ENCODE peak calls at places on chromosomes 16 and 17, in eight cellular contexts. One of them, this sample, is unnamed.

GRCh38 chr17:859461-860195 is 77.5 kb downstream of the MRM3 start:
- DNase-seq in uterus: peak
- DNase-seq in CD8-positive, alpha-beta T cell: no peak
- DNase-seq in left ventricle myocardium inferior: peak
- DNase-seq in upper lobe of right lung: no peak
- DNase-seq in transverse colon: no peak
- DNase-seq in tibial nerve: no peak
- DNase-seq in stomach: no peak
- DNase-seq in this sample: no peak

GRCh38 chr16:14338236-14338635 is 267.1 kb downstream of the MRTFB start:
- DNase-seq in left ventricle myocardium inferior: no peak
- DNase-seq in CD8-positive, alpha-beta T cell: no peak
- DNase-seq in transverse colon: no peak
- DNase-seq in uterus: no peak
- DNase-seq in tibial nerve: no peak
- DNase-seq in upper lobe of right lung: no peak
- DNase-seq in stomach: no peak
- DNase-seq in this sample: no peak

GRCh38 chr16:58011652-58012051 is 10.4 kb downstream of the USB1 start:
- DNase-seq in tibial nerve: no peak
- DNase-seq in upper lobe of right lung: no peak
- DNase-seq in CD8-positive, alpha-beta T cell: no peak
- DNase-seq in transverse colon: no peak
- DNase-seq in left ventricle myocardium inferior: no peak
- DNase-seq in stomach: no peak
- DNase-seq in uterus: no peak
- DNase-seq in this sample: no peak

GRCh38 chr16:58842156-58842555 is 108.0 kb upstream of the GOT2 start:
- DNase-seq in tibial nerve: no peak
- DNase-seq in uterus: no peak
- DNase-seq in stomach: no peak
- DNase-seq in upper lobe of right lung: no peak
- DNase-seq in transverse colon: no peak
- DNase-seq in CD8-positive, alpha-beta T cell: no peak
- DNase-seq in left ventricle myocardium inferior: no peak
- DNase-seq in this sample: no peak

GRCh38 chr17:35257080-35257701 is 14.3 kb downstream of the SLFN5 start:
- DNase-seq in tibial nerve: no peak
- DNase-seq in CD8-positive, alpha-beta T cell: no peak
- DNase-seq in left ventricle myocardium inferior: no peak
- DNase-seq in uterus: no peak
- DNase-seq in transverse colon: peak
- DNase-seq in stomach: peak
- DNase-seq in upper lobe of right lung: no peak
- DNase-seq in this sample: no peak

GRCh38 chr17:29112780-29113295 is 67.4 kb downstream of the MYO18A start:
- DNase-seq in left ventricle myocardium inferior: peak
- DNase-seq in tibial nerve: peak
- DNase-seq in upper lobe of right lung: no peak
- DNase-seq in stomach: peak
- DNase-seq in transverse colon: no peak
- DNase-seq in CD8-positive, alpha-beta T cell: no peak
- DNase-seq in uterus: no peak
- DNase-seq in this sample: no peak

GRCh38 chr16:62041401-62041800 is 5.2 kb upstream of the CDH8 start:
- DNase-seq in uterus: no peak
- DNase-seq in left ventricle myocardium inferior: no peak
- DNase-seq in upper lobe of right lung: no peak
- DNase-seq in tibial nerve: no peak
- DNase-seq in transverse colon: no peak
- DNase-seq in stomach: no peak
- DNase-seq in CD8-positive, alpha-beta T cell: no peak
- DNase-seq in this sample: no peak

GRCh38 chr17:40024901-40025300 is 9.7 kb downstream of the CSF3 start:
- DNase-seq in stomach: no peak
- DNase-seq in upper lobe of right lung: no peak
- DNase-seq in left ventricle myocardium inferior: no peak
- DNase-seq in uterus: no peak
- DNase-seq in CD8-positive, alpha-beta T cell: no peak
- DNase-seq in transverse colon: no peak
- DNase-seq in tibial nerve: no peak
- DNase-seq in this sample: no peak

GRCh38 chr17:28481081-28481571 is 7.7 kb downstream of the SLC13A2 start:
- DNase-seq in tibial nerve: no peak
- DNase-seq in uterus: no peak
- DNase-seq in transverse colon: no peak
- DNase-seq in CD8-positive, alpha-beta T cell: no peak
- DNase-seq in upper lobe of right lung: peak
- DNase-seq in stomach: no peak
- DNase-seq in left ventricle myocardium inferior: no peak
- DNase-seq in this sample: no peak

DNA sequence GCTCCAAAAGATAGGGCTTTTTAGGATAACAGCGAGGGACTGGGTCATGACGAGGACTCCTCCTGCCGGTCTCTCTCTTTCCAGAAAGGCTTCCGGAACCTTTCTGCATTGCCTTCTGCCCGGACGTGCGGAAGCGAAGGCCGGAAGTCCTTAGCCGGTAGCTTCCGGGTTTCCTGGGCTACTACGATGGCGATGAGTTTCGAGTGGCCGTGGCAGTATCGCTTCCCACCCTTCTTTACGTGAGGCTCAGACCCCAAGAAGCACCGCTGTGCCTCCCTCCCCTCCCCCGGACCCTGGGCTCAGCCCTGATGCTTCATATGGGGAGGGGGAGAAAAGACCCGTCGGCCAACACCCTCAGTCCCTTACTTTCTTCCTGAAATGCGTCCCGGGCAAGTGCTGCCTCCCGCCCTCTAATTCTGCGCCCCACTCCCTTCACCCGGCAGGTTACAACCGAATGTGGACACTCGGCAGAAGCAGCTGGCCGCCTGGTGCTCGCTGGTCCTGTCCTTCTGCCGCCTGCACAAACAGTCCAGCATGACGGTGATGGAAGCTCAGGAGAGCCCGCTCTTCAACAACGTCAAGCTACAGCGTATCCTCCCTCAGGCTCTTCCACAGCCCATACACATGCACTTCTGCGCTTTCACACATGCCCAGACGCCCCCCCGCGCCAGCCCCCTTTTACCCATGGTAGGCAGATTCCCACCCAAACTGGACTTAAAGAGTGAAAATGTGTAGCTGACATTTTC is at the start of gene VPS25:
- DNase-seq in tibial nerve: peak
- DNase-seq in uterus: peak
- DNase-seq in left ventricle myocardium inferior: peak
- DNase-seq in CD8-positive, alpha-beta T cell: peak
- DNase-seq in transverse colon: peak
- DNase-seq in upper lobe of right lung: peak
- DNase-seq in stomach: peak
- DNase-seq in this sample: no peak
- H3K27ac ChIP-seq in tibial nerve: peak
- H3K27ac ChIP-seq in uterus: peak
- H3K27ac ChIP-seq in left ventricle myocardium inferior: peak
- H3K27ac ChIP-seq in CD8-positive, alpha-beta T cell: peak
- H3K27ac ChIP-seq in transverse colon: peak
- H3K27ac ChIP-seq in upper lobe of right lung: peak
- H3K27ac ChIP-seq in stomach: peak
- H3K27ac ChIP-seq in this sample: peak

GRCh38 chr17:75589017-75589918 is 1.7 kb downstream of the MYO15B start:
- DNase-seq in stomach: peak
- DNase-seq in uterus: peak
- DNase-seq in left ventricle myocardium inferior: peak
- DNase-seq in CD8-positive, alpha-beta T cell: peak
- DNase-seq in tibial nerve: peak
- DNase-seq in transverse colon: peak
- DNase-seq in upper lobe of right lung: peak
- DNase-seq in this sample: peak

GRCh38 chr17:75588546-75589016 is 981 bp downstream of the MYO15B start:
- DNase-seq in transverse colon: peak
- DNase-seq in left ventricle myocardium inferior: no peak
- DNase-seq in stomach: peak
- DNase-seq in upper lobe of right lung: peak
- DNase-seq in CD8-positive, alpha-beta T cell: no peak
- DNase-seq in tibial nerve: no peak
- DNase-seq in uterus: peak
- DNase-seq in this sample: no peak

GRCh38 chr17:75589919-75590303 is 2.3 kb downstream of the MYO15B start:
- DNase-seq in tibial nerve: no peak
- DNase-seq in CD8-positive, alpha-beta T cell: no peak
- DNase-seq in uterus: peak
- DNase-seq in stomach: no peak
- DNase-seq in left ventricle myocardium inferior: peak
- DNase-seq in transverse colon: peak
- DNase-seq in upper lobe of right lung: peak
- DNase-seq in this sample: no peak

GRCh38 chr17:75590314-75590761 is 2.7 kb downstream of the MYO15B start:
- DNase-seq in transverse colon: no peak
- DNase-seq in tibial nerve: no peak
- DNase-seq in uterus: no peak
- DNase-seq in CD8-positive, alpha-beta T cell: no peak
- DNase-seq in stomach: no peak
- DNase-seq in left ventricle myocardium inferior: no peak
- DNase-seq in upper lobe of right lung: no peak
- DNase-seq in this sample: no peak

GRCh38 chr17:75587718-75588545 is at the start of gene MYO15B:
- DNase-seq in left ventricle myocardium inferior: peak
- DNase-seq in tibial nerve: peak
- DNase-seq in uterus: peak
- DNase-seq in transverse colon: peak
- DNase-seq in stomach: peak
- DNase-seq in CD8-positive, alpha-beta T cell: peak
- DNase-seq in upper lobe of right lung: peak
- DNase-seq in this sample: no peak
- H3K4me3 ChIP-seq in left ventricle myocardium inferior: peak
- H3K4me3 ChIP-seq in tibial nerve: peak
- H3K4me3 ChIP-seq in uterus: peak
- H3K4me3 ChIP-seq in transverse colon: peak
- H3K4me3 ChIP-seq in stomach: peak
- H3K4me3 ChIP-seq in CD8-positive, alpha-beta T cell: peak
- H3K4me3 ChIP-seq in upper lobe of right lung: peak
- H3K4me3 ChIP-seq in this sample: peak

GRCh38 chr17:48066656-48067055 is 18.5 kb downstream of the NFE2L1 start:
- DNase-seq in CD8-positive, alpha-beta T cell: no peak
- DNase-seq in transverse colon: no peak
- DNase-seq in left ventricle myocardium inferior: no peak
- DNase-seq in tibial nerve: no peak
- DNase-seq in stomach: no peak
- DNase-seq in upper lobe of right lung: no peak
- DNase-seq in uterus: no peak
- DNase-seq in this sample: no peak
- TF ChIP-seq CTCF in CD8-positive, alpha-beta T cell: no peak
- TF ChIP-seq CTCF in transverse colon: no peak
- TF ChIP-seq CTCF in left ventricle myocardium inferior: no peak
- TF ChIP-seq CTCF in tibial nerve: no peak
- TF ChIP-seq CTCF in stomach: no peak
- TF ChIP-seq CTCF in upper lobe of right lung: no peak
- TF ChIP-seq CTCF in uterus: no peak
- TF ChIP-seq CTCF in this sample: no peak

GRCh38 chr17:2708585-2709172 is 2.9 kb downstream of the CLUH start:
- DNase-seq in upper lobe of right lung: peak
- DNase-seq in stomach: no peak
- DNase-seq in uterus: no peak
- DNase-seq in tibial nerve: no peak
- DNase-seq in CD8-positive, alpha-beta T cell: no peak
- DNase-seq in left ventricle myocardium inferior: no peak
- DNase-seq in transverse colon: no peak
- DNase-seq in this sample: no peak
- H3K27ac ChIP-seq in upper lobe of right lung: peak
- H3K27ac ChIP-seq in stomach: peak
- H3K27ac ChIP-seq in uterus: no peak
- H3K27ac ChIP-seq in tibial nerve: no peak
- H3K27ac ChIP-seq in CD8-positive, alpha-beta T cell: no peak
- H3K27ac ChIP-seq in left ventricle myocardium inferior: peak
- H3K27ac ChIP-seq in transverse colon: peak
- H3K27ac ChIP-seq in this sample: peak

GRCh38 chr17:7701681-7702080 is 3.3 kb upstream of the EFNB3 start:
- DNase-seq in transverse colon: no peak
- DNase-seq in upper lobe of right lung: no peak
- DNase-seq in CD8-positive, alpha-beta T cell: no peak
- DNase-seq in stomach: no peak
- DNase-seq in left ventricle myocardium inferior: no peak
- DNase-seq in tibial nerve: no peak
- DNase-seq in uterus: no peak
- DNase-seq in this sample: no peak

GRCh38 chr17:7702776-7703175 is 2.2 kb upstream of the EFNB3 start:
- DNase-seq in CD8-positive, alpha-beta T cell: no peak
- DNase-seq in uterus: no peak
- DNase-seq in transverse colon: no peak
- DNase-seq in upper lobe of right lung: no peak
- DNase-seq in stomach: no peak
- DNase-seq in left ventricle myocardium inferior: no peak
- DNase-seq in tibial nerve: no peak
- DNase-seq in this sample: peak

GRCh38 chr17:7705269-7706255 is 560 bp downstream of the EFNB3 start:
- DNase-seq in upper lobe of right lung: no peak
- DNase-seq in stomach: no peak
- DNase-seq in uterus: no peak
- DNase-seq in transverse colon: no peak
- DNase-seq in tibial nerve: no peak
- DNase-seq in left ventricle myocardium inferior: no peak
- DNase-seq in CD8-positive, alpha-beta T cell: no peak
- DNase-seq in this sample: no peak

GRCh38 chr17:7704601-7705268 is at the start of gene EFNB3:
- DNase-seq in upper lobe of right lung: no peak
- DNase-seq in tibial nerve: no peak
- DNase-seq in CD8-positive, alpha-beta T cell: no peak
- DNase-seq in left ventricle myocardium inferior: no peak
- DNase-seq in transverse colon: no peak
- DNase-seq in stomach: no peak
- DNase-seq in uterus: no peak
- DNase-seq in this sample: peak

DNA sequence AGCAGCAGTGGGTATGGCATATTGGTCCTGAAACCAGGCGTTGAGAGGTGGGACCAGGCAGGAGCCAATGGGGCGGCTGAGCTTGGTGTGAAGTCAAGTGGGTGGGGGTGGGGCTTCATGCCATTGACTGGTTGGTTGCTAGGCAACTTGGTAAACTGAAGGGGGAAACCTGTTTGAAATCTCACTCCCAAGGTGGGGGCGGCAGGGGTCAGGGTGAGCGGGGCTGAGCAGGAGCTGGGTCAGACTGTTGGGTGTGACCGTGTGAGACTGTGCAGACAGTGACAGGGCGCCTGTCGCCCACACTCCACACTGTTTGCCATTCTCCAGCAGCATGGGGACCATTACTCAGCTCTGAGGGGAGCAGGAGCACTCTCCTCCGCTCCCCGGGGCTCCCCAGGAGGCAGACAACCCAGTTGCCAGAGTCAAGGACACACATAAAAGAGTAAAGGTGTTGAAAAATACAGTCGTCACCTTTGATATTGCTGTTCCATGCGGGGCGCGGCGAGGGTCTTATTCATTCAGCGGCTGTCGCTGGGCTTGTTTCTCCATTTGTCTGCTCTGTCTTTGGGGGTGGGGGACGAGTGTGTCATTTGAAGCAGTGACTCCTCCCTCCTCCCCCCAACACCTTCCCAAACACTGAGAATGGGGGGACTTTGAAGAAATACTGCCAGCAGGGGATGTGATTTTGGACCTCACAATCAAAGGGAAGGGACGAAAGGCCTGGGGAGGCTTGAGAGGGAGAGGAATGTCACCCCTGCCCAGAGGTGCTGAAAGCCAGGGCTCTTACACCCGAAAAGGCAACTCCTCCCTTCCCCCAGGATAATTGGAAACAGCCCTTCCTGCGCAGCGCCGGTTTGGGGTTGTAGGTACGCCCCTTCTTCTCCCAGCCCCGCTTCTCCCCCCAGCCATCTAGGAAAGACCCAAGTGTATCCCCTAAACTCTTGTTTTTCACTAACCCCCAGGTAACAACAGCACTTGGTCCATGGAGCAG is 1.1 kb upstream of the EFNB3 start:
- DNase-seq in CD8-positive, alpha-beta T cell: no peak
- DNase-seq in left ventricle myocardium inferior: no peak
- DNase-seq in tibial nerve: no peak
- DNase-seq in upper lobe of right lung: no peak
- DNase-seq in uterus: no peak
- DNase-seq in transverse colon: no peak
- DNase-seq in stomach: peak
- DNase-seq in this sample: peak
- H3K4me3 ChIP-seq in CD8-positive, alpha-beta T cell: no peak
- H3K4me3 ChIP-seq in left ventricle myocardium inferior: peak
- H3K4me3 ChIP-seq in tibial nerve: no peak
- H3K4me3 ChIP-seq in upper lobe of right lung: no peak
- H3K4me3 ChIP-seq in uterus: no peak
- H3K4me3 ChIP-seq in transverse colon: no peak
- H3K4me3 ChIP-seq in stomach: no peak
- H3K4me3 ChIP-seq in this sample: peak

This sample was measured in coronary artery.